ENCODE peak calls at places on chromosome 13, in four cellular contexts. O, U, J and Q are unnamed samples.
A peak's percentile ranks its signal among the peaks of the same experiment; 100 is the strongest.

GRCh38 chr13:36601186-36601585 is 72.6 kb upstream of the SERTM1 start:
- DNase-seq in U (no peak), J (no peak), O (no peak), Q (no peak)

GRCh38 chr13:27076411-27076810 is 95.2 kb downstream of the USP12 start:
- DNase-seq in J (no peak), U (no peak), O (no peak), Q (no peak)

GRCh38 chr13:109419896-109420295 is 366.5 kb downstream of the IRS2 start:
- DNase-seq in U (no peak), J (no peak), O (no peak), Q (no peak)

GRCh38 chr13:93231867-93232266 is 5.3 kb downstream of the GPC6 start:
- DNase-seq in U (no peak), J (no peak), O (no peak), Q (no peak)

GRCh38 chr13:42355118-42355840 is 83.3 kb downstream of the AKAP11 start:
- DNase-seq in U (no peak), J (peak; percentile 11), O (no peak), Q (no peak)

GRCh38 chr13:102680842-102681725 is 13.8 kb downstream of the METTL21C start:
- DNase-seq in J (no peak), O (no peak), U (no peak), Q (no peak)

GRCh38 chr13:75357576-75358295 is 124.2 kb downstream of the TBC1D4 start:
- DNase-seq in J (peak; percentile 86), U (peak; percentile 29), O (peak; percentile 75), Q (no peak)

GRCh38 chr13:98285852-98286594 is 109.0 kb upstream of the RNF113B start:
- DNase-seq in U (no peak), J (peak; percentile 45), O (no peak), Q (no peak)

GRCh38 chr13:24680258-24680920 is at the start of gene ATP12A:
- DNase-seq in O (no peak), U (no peak), J (peak; percentile 85), Q (no peak)

GRCh38 chr13:74662895-74663294 is 528.7 kb upstream of the KLF12 start:
- DNase-seq in J (no peak), O (no peak), U (peak; percentile 12), Q (no peak)

GRCh38 chr13:27137759-27138158 is 33.9 kb downstream of the USP12 start:
- DNase-seq in U (peak; percentile 9), O (no peak), J (no peak), Q (no peak)

GRCh38 chr13:66225071-66225470 is 1005.1 kb downstream of the PCDH9 start:
- DNase-seq in U (no peak), O (no peak), J (peak; percentile 90), Q (no peak)

GRCh38 chr13:41942462-41943094 is 18.3 kb downstream of the VWA8 start:
- DNase-seq in J (peak; percentile 88), O (peak; percentile 63), U (no peak), Q (no peak)

GRCh38 chr13:44300895-44301638 is 72.6 kb upstream of the SERP2 start:
- DNase-seq in J (no peak), O (peak; percentile 61), U (peak; percentile 63), Q (no peak)

GRCh38 chr13:38024431-38024830 is 154.9 kb upstream of the TRPC4 start:
- DNase-seq in J (no peak), O (peak; percentile 2), U (no peak), Q (no peak)

GRCh38 chr13:71828117-71828516 is 38.9 kb downstream of the DACH1 start:
- DNase-seq in O (no peak), U (no peak), J (peak; percentile 56), Q (no peak)

GRCh38 chr13:29909975-29910674 is 59.7 kb upstream of the UBL3 start:
- DNase-seq in O (peak; percentile 75), J (no peak), U (no peak), Q (no peak)

GRCh38 chr13:79919109-79919508 is 421.8 kb downstream of the SPRY2 start:
- DNase-seq in U (no peak), O (no peak), J (no peak), Q (no peak)

GRCh38 chr13:94415484-94415883 is 64.0 kb downstream of the DCT start:
- DNase-seq in U (no peak), J (peak; percentile 19), O (no peak), Q (no peak)

GRCh38 chr13:43006893-43007631 is 15.0 kb upstream of the EPSTI1 start:
- DNase-seq in J (peak; percentile 50), O (no peak), U (no peak), Q (no peak)

GRCh38 chr13:44649118-44649455 is 73.0 kb upstream of the TSC22D1 start:
- DNase-seq in U (no peak), J (peak; percentile 94), O (no peak), Q (no peak)

GRCh38 chr13:63448654-63449053 is 2033.0 kb upstream of the PCDH20 start:
- DNase-seq in U (no peak), O (no peak), J (no peak), Q (no peak)

GRCh38 chr13:43339843-43340550 is 316.6 kb downstream of the DNAJC15 start:
- DNase-seq in O (no peak), U (no peak), J (no peak), Q (no peak)

GRCh38 chr13:68050746-68051145 is 820.6 kb upstream of the PCDH9 start:
- DNase-seq in U (no peak), O (no peak), J (no peak), Q (no peak)

GRCh38 chr13:25882732-25883357 is 169.0 kb downstream of the SHISA2 start:
- DNase-seq in J (peak; percentile 22), U (no peak), O (no peak), Q (no peak)

GRCh38 chr13:50715402-50716146 is 127.9 kb downstream of the DLEU7 start:
- DNase-seq in J (no peak), O (no peak), U (peak; percentile 47), Q (no peak)

GRCh38 chr13:44331446-44331845 is 42.2 kb upstream of the SERP2 start:
- DNase-seq in O (peak; percentile 33), U (no peak), J (no peak), Q (no peak)

GRCh38 chr13:29362849-29363604 is 232.5 kb downstream of the SLC7A1 start:
- DNase-seq in U (peak; percentile 15), O (peak; percentile 39), J (peak; percentile 86), Q (no peak)

GRCh38 chr13:31282741-31283455 is 83.1 kb downstream of the B3GLCT start:
- DNase-seq in U (no peak), J (peak; percentile 74), O (no peak), Q (no peak)

GRCh38 chr13:101417043-101417406 is 717 bp upstream of the NALCN start:
- DNase-seq in O (peak; percentile 70), J (peak; percentile 2), U (no peak), Q (no peak)

GRCh38 chr13:97174638-97175037 is 47.5 kb upstream of the MBNL2 start:
- DNase-seq in O (no peak), J (no peak), U (no peak), Q (no peak)

GRCh38 chr13:51726446-51727185 is 77.3 kb downstream of the DHRS12 start:
- DNase-seq in O (no peak), U (no peak), J (no peak), Q (no peak)

GRCh38 chr13:26323764-26324163 is 69.8 kb downstream of the CDK8 start:
- DNase-seq in U (no peak), O (no peak), J (no peak), Q (no peak)

GRCh38 chr13:75764251-75764650 is 128.1 kb downstream of the LMO7 start:
- DNase-seq in J (no peak), O (no peak), U (no peak), Q (no peak)

GRCh38 chr13:113581871-113582270 is 2.7 kb upstream of the TFDP1 start:
- DNase-seq in O (no peak), J (no peak), U (no peak), Q (no peak)

GRCh38 chr13:79306650-79307049 is 99.4 kb downstream of the RBM26 start:
- DNase-seq in U (no peak), O (no peak), J (no peak), Q (no peak)

GRCh38 chr13:44471686-44472085 is 98.1 kb downstream of the SERP2 start:
- DNase-seq in O (peak; percentile 52), U (no peak), J (no peak), Q (no peak)

GRCh38 chr13:36430247-36431203 is 1.8 kb upstream of the CCNA1 start:
- DNase-seq in O (no peak), J (peak; percentile 59), U (no peak), Q (no peak)

GRCh38 chr13:80177327-80177726 is 163.6 kb downstream of the SPRY2 start:
- DNase-seq in U (no peak), J (peak; percentile 68), O (no peak), Q (no peak)

GRCh38 chr13:97222934-97223710 is 989 bp downstream of the MBNL2 start:
- DNase-seq in O (no peak), J (no peak), U (no peak), Q (no peak)

GRCh38 chr13:91767681-91768080 is 369.3 kb downstream of the GPC5 start:
- DNase-seq in O (no peak), U (no peak), J (peak; percentile 22), Q (no peak)
- H3K4me3 ChIP-seq in O (no peak overlapping the region), U (no peak overlapping the region), J (no peak overlapping the region), Q (no peak overlapping the region)

GRCh38 chr13:19606152-19606551 is 27.3 kb upstream of the MPHOSPH8 start:
- DNase-seq in O (no peak), U (no peak), J (no peak), Q (no peak)
- H3K4me3 ChIP-seq in O (no peak overlapping the region), U (no peak overlapping the region), J (no peak overlapping the region), Q (no peak overlapping the region)

GRCh38 chr13:99313473-99313872 is 6.3 kb upstream of the GPR183 start:
- DNase-seq in J (peak; percentile 27), O (no peak), U (no peak), Q (no peak)

GRCh38 chr13:99314640-99315176 is 7.5 kb upstream of the GPR183 start:
- DNase-seq in J (no peak), U (no peak), O (peak; percentile 94), Q (no peak)

GRCh38 chr13:99312493-99312883 is 5.3 kb upstream of the GPR183 start:
- DNase-seq in J (no peak), O (peak; percentile 93), U (peak; percentile 59), Q (no peak)

GRCh38 chr13:99315186-99315585 is 8.0 kb upstream of the GPR183 start:
- DNase-seq in O (no peak), U (no peak), J (no peak), Q (no peak)

DNA sequence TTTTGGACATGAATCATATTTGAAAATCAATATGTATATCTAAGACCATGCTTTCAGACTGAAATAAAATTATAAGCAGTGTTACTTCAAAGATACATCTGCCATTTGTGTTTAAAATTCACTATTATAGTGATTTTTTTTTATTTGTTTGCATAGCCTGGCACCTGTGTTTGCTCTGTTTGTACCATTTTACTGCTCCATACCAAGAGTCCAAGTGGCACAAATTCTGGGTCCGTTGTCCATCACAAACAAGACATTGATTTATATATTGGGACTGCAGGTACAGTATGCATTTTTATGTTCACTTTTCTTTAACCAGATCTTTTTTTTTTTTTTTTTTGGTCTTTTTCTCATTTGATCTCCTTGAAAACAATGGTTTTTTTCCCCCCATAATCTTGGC is 6.7 kb upstream of the GPR183 start:
- DNase-seq in J (no peak), O (no peak), U (no peak), Q (no peak)
- H3K4me3 ChIP-seq in J (no peak overlapping the region), O (no peak overlapping the region), U (no peak overlapping the region), Q (no peak overlapping the region)

GRCh38 chr13:21971662-21972635 is 301.1 kb downstream of the FGF9 start:
- DNase-seq in J (no peak), O (no peak), U (no peak), Q (no peak)
- H3K4me3 ChIP-seq in J (no peak overlapping the region), O (no peak overlapping the region), U (no peak overlapping the region), Q (no peak overlapping the region)